ENCODE peak calls at places on chromosome 5, in nine cellular contexts. One of them, this sample, is unnamed.

GRCh38 chr5:55530669-55531068 is 4.1 kb downstream of the PLPP1 start:
- DNase-seq in A549: no peak
- DNase-seq in tibial nerve: no peak
- DNase-seq in K562: no peak
- DNase-seq in upper lobe of left lung: peak; percentile 81
- DNase-seq in sigmoid colon: no peak
- DNase-seq in HCT116: no peak
- DNase-seq in body of pancreas: no peak
- DNase-seq in uterus: no peak
- DNase-seq in this sample: no peak

GRCh38 chr5:174491265-174491664 is 233.1 kb upstream of the MSX2 start:
- DNase-seq in body of pancreas: no peak
- DNase-seq in uterus: no peak
- DNase-seq in upper lobe of left lung: no peak
- DNase-seq in tibial nerve: no peak
- DNase-seq in A549: no peak
- DNase-seq in K562: no peak
- DNase-seq in sigmoid colon: no peak
- DNase-seq in HCT116: no peak
- DNase-seq in this sample: no peak

GRCh38 chr5:76256116-76256889 is 146.8 kb upstream of the IQGAP2 start:
- DNase-seq in sigmoid colon: peak; percentile 71
- DNase-seq in K562: peak; percentile 79
- DNase-seq in tibial nerve: no peak
- DNase-seq in body of pancreas: peak; percentile 54
- DNase-seq in uterus: peak; percentile 18
- DNase-seq in HCT116: peak; percentile 52
- DNase-seq in A549: peak; percentile 41
- DNase-seq in upper lobe of left lung: no peak
- DNase-seq in this sample: peak; percentile 59

GRCh38 chr5:42520203-42520602 is 97.0 kb downstream of the GHR start:
- DNase-seq in upper lobe of left lung: no peak
- DNase-seq in K562: no peak
- DNase-seq in uterus: no peak
- DNase-seq in A549: no peak
- DNase-seq in sigmoid colon: no peak
- DNase-seq in body of pancreas: no peak
- DNase-seq in tibial nerve: no peak
- DNase-seq in HCT116: no peak
- DNase-seq in this sample: no peak

GRCh38 chr5:72366324-72366976 is 46.3 kb downstream of the PTCD2 start:
- DNase-seq in sigmoid colon: peak; percentile 81
- DNase-seq in tibial nerve: peak; percentile 59
- DNase-seq in upper lobe of left lung: no peak
- DNase-seq in uterus: peak; percentile 69
- DNase-seq in HCT116: peak; percentile 39
- DNase-seq in A549: peak; percentile 52
- DNase-seq in body of pancreas: peak; percentile 76
- DNase-seq in K562: peak; percentile 80
- DNase-seq in this sample: no peak

GRCh38 chr5:130605200-130605599 is 559.9 kb downstream of the HINT1 start:
- DNase-seq in uterus: no peak
- DNase-seq in tibial nerve: no peak
- DNase-seq in K562: no peak
- DNase-seq in sigmoid colon: no peak
- DNase-seq in HCT116: peak; percentile 4
- DNase-seq in body of pancreas: no peak
- DNase-seq in A549: no peak
- DNase-seq in upper lobe of left lung: no peak
- DNase-seq in this sample: no peak

GRCh38 chr5:54062958-54063357 is 247.4 kb downstream of the ARL15 start:
- DNase-seq in body of pancreas: no peak
- DNase-seq in sigmoid colon: no peak
- DNase-seq in tibial nerve: no peak
- DNase-seq in A549: no peak
- DNase-seq in K562: no peak
- DNase-seq in uterus: no peak
- DNase-seq in upper lobe of left lung: no peak
- DNase-seq in HCT116: no peak
- DNase-seq in this sample: no peak

GRCh38 chr5:88956416-88956815 is 73.4 kb upstream of the MEF2C start:
- DNase-seq in body of pancreas: no peak
- DNase-seq in uterus: no peak
- DNase-seq in A549: no peak
- DNase-seq in sigmoid colon: no peak
- DNase-seq in upper lobe of left lung: no peak
- DNase-seq in tibial nerve: no peak
- DNase-seq in HCT116: no peak
- DNase-seq in K562: no peak
- DNase-seq in this sample: no peak

GRCh38 chr5:148309746-148310145 is 2.5 kb upstream of the SPINK7 start:
- DNase-seq in HCT116: no peak
- DNase-seq in upper lobe of left lung: no peak
- DNase-seq in tibial nerve: no peak
- DNase-seq in sigmoid colon: no peak
- DNase-seq in uterus: no peak
- DNase-seq in body of pancreas: no peak
- DNase-seq in A549: no peak
- DNase-seq in K562: no peak
- DNase-seq in this sample: no peak

GRCh38 chr5:123036391-123037103 is at the start of gene PPIC:
- DNase-seq in sigmoid colon: peak; percentile 95
- DNase-seq in K562: peak; percentile 69
- DNase-seq in upper lobe of left lung: peak; percentile 97
- DNase-seq in HCT116: peak; percentile 64
- DNase-seq in body of pancreas: peak; percentile 90
- DNase-seq in A549: peak; percentile 91
- DNase-seq in tibial nerve: peak; percentile 43
- DNase-seq in uterus: peak; percentile 81
- DNase-seq in this sample: peak; percentile 96

GRCh38 chr5:168964182-168964581 is 336.8 kb downstream of the SLIT3 start:
- DNase-seq in sigmoid colon: no peak
- DNase-seq in uterus: no peak
- DNase-seq in A549: no peak
- DNase-seq in K562: no peak
- DNase-seq in HCT116: no peak
- DNase-seq in body of pancreas: no peak
- DNase-seq in tibial nerve: no peak
- DNase-seq in upper lobe of left lung: no peak
- DNase-seq in this sample: no peak

GRCh38 chr5:111968459-111968858 is 211.5 kb upstream of the NREP start:
- DNase-seq in tibial nerve: no peak
- DNase-seq in body of pancreas: no peak
- DNase-seq in K562: no peak
- DNase-seq in upper lobe of left lung: no peak
- DNase-seq in uterus: no peak
- DNase-seq in sigmoid colon: no peak
- DNase-seq in A549: no peak
- DNase-seq in HCT116: no peak
- DNase-seq in this sample: no peak

GRCh38 chr5:4720831-4721230 is 419.3 kb upstream of the ADAMTS16 start:
- DNase-seq in uterus: no peak
- DNase-seq in HCT116: no peak
- DNase-seq in body of pancreas: no peak
- DNase-seq in tibial nerve: no peak
- DNase-seq in sigmoid colon: no peak
- DNase-seq in A549: no peak
- DNase-seq in K562: no peak
- DNase-seq in upper lobe of left lung: no peak
- DNase-seq in this sample: no peak

GRCh38 chr5:76818844-76819831 is at the start of gene F2RL1:
- DNase-seq in HCT116: peak; percentile 90
- DNase-seq in upper lobe of left lung: peak; percentile 95
- DNase-seq in sigmoid colon: no peak
- DNase-seq in body of pancreas: peak; percentile 92
- DNase-seq in uterus: no peak
- DNase-seq in tibial nerve: no peak
- DNase-seq in A549: peak; percentile 88
- DNase-seq in K562: peak; percentile 60
- DNase-seq in this sample: peak; percentile 90

GRCh38 chr5:176629853-176630680 is at the start of the genes EIF4E1B and SNCB:
- DNase-seq in HCT116: no peak
- DNase-seq in body of pancreas: no peak
- DNase-seq in K562: peak; percentile 72
- DNase-seq in tibial nerve: no peak
- DNase-seq in A549: peak; percentile 64
- DNase-seq in upper lobe of left lung: peak; percentile 90
- DNase-seq in sigmoid colon: no peak
- DNase-seq in uterus: no peak
- DNase-seq in this sample: no peak

GRCh38 chr5:113660848-113661247 is 147.4 kb downstream of the YTHDC2 start:
- DNase-seq in upper lobe of left lung: no peak
- DNase-seq in uterus: no peak
- DNase-seq in K562: no peak
- DNase-seq in body of pancreas: no peak
- DNase-seq in tibial nerve: no peak
- DNase-seq in sigmoid colon: no peak
- DNase-seq in A549: no peak
- DNase-seq in HCT116: no peak
- DNase-seq in this sample: no peak

GRCh38 chr5:31193026-31193425 is 460 bp upstream of the CDH6 start:
- DNase-seq in HCT116: no peak
- DNase-seq in upper lobe of left lung: no peak
- DNase-seq in tibial nerve: no peak
- DNase-seq in sigmoid colon: no peak
- DNase-seq in K562: no peak
- DNase-seq in A549: no peak
- DNase-seq in uterus: no peak
- DNase-seq in body of pancreas: no peak
- DNase-seq in this sample: no peak

GRCh38 chr5:31194892-31195291 is 1.4 kb downstream of the CDH6 start:
- DNase-seq in tibial nerve: no peak
- DNase-seq in HCT116: no peak
- DNase-seq in body of pancreas: no peak
- DNase-seq in A549: peak; percentile 6
- DNase-seq in uterus: no peak
- DNase-seq in K562: no peak
- DNase-seq in upper lobe of left lung: no peak
- DNase-seq in sigmoid colon: no peak
- DNase-seq in this sample: no peak

GRCh38 chr5:31194458-31194808 is 947 bp downstream of the CDH6 start:
- DNase-seq in K562: no peak
- DNase-seq in upper lobe of left lung: no peak
- DNase-seq in HCT116: no peak
- DNase-seq in sigmoid colon: no peak
- DNase-seq in tibial nerve: no peak
- DNase-seq in uterus: no peak
- DNase-seq in A549: no peak
- DNase-seq in body of pancreas: no peak
- DNase-seq in this sample: no peak

GRCh38 chr5:31192442-31192841 is 1.0 kb upstream of the CDH6 start:
- DNase-seq in tibial nerve: no peak
- DNase-seq in body of pancreas: no peak
- DNase-seq in uterus: no peak
- DNase-seq in sigmoid colon: no peak
- DNase-seq in HCT116: no peak
- DNase-seq in upper lobe of left lung: no peak
- DNase-seq in A549: no peak
- DNase-seq in K562: no peak
- DNase-seq in this sample: no peak

GRCh38 chr5:31193591-31194457 is at the start of gene CDH6:
- DNase-seq in K562: no peak
- DNase-seq in A549: peak; percentile 30
- DNase-seq in tibial nerve: no peak
- DNase-seq in body of pancreas: no peak
- DNase-seq in sigmoid colon: no peak
- DNase-seq in uterus: peak; percentile 16
- DNase-seq in upper lobe of left lung: peak; percentile 85
- DNase-seq in HCT116: no peak
- DNase-seq in this sample: no peak
- H3K4me3 ChIP-seq in K562: no peak within 1 kb of the TSS
- H3K4me3 ChIP-seq in A549: peak within 1 kb of the TSS; percentile 47
- H3K4me3 ChIP-seq in tibial nerve: peak within 1 kb of the TSS; percentile 61
- H3K4me3 ChIP-seq in body of pancreas: no peak within 1 kb of the TSS
- H3K4me3 ChIP-seq in sigmoid colon: peak within 1 kb of the TSS; percentile 27
- H3K4me3 ChIP-seq in uterus: peak within 1 kb of the TSS; percentile 33
- H3K4me3 ChIP-seq in upper lobe of left lung: peak within 1 kb of the TSS; percentile 44
- H3K4me3 ChIP-seq in HCT116: no peak within 1 kb of the TSS
- H3K4me3 ChIP-seq in this sample: peak within 1 kb of the TSS; percentile 12

GRCh38 chr5:100846722-100847121 is 56.4 kb downstream of the ST8SIA4 start:
- DNase-seq in K562: no peak
- DNase-seq in uterus: no peak
- DNase-seq in body of pancreas: no peak
- DNase-seq in upper lobe of left lung: no peak
- DNase-seq in A549: no peak
- DNase-seq in tibial nerve: no peak
- DNase-seq in HCT116: no peak
- DNase-seq in sigmoid colon: no peak
- DNase-seq in this sample: no peak
- TF ChIP-seq POLR2A in K562: no peak
- TF ChIP-seq POLR2A in uterus: no peak
- TF ChIP-seq POLR2A in body of pancreas: no peak
- TF ChIP-seq POLR2A in upper lobe of left lung: no peak
- TF ChIP-seq POLR2A in A549: no peak
- TF ChIP-seq POLR2A in tibial nerve: no peak
- TF ChIP-seq POLR2A in HCT116: no peak
- TF ChIP-seq POLR2A in sigmoid colon: no peak
- TF ChIP-seq POLR2A in this sample: no peak

GRCh38 chr5:91357012-91357634 is 26.0 kb downstream of the ARRDC3 start:
- DNase-seq in K562: no peak
- DNase-seq in HCT116: no peak
- DNase-seq in A549: no peak
- DNase-seq in upper lobe of left lung: no peak
- DNase-seq in uterus: no peak
- DNase-seq in body of pancreas: peak; percentile 56
- DNase-seq in tibial nerve: no peak
- DNase-seq in sigmoid colon: no peak
- DNase-seq in this sample: no peak
- H3K4me3 ChIP-seq in K562: no peak overlapping the region
- H3K4me3 ChIP-seq in HCT116: no peak overlapping the region
- H3K4me3 ChIP-seq in A549: no peak overlapping the region
- H3K4me3 ChIP-seq in upper lobe of left lung: no peak overlapping the region
- H3K4me3 ChIP-seq in uterus: no peak overlapping the region
- H3K4me3 ChIP-seq in body of pancreas: no peak overlapping the region
- H3K4me3 ChIP-seq in tibial nerve: no peak overlapping the region
- H3K4me3 ChIP-seq in sigmoid colon: no peak overlapping the region
- H3K4me3 ChIP-seq in this sample: no peak overlapping the region

DNA sequence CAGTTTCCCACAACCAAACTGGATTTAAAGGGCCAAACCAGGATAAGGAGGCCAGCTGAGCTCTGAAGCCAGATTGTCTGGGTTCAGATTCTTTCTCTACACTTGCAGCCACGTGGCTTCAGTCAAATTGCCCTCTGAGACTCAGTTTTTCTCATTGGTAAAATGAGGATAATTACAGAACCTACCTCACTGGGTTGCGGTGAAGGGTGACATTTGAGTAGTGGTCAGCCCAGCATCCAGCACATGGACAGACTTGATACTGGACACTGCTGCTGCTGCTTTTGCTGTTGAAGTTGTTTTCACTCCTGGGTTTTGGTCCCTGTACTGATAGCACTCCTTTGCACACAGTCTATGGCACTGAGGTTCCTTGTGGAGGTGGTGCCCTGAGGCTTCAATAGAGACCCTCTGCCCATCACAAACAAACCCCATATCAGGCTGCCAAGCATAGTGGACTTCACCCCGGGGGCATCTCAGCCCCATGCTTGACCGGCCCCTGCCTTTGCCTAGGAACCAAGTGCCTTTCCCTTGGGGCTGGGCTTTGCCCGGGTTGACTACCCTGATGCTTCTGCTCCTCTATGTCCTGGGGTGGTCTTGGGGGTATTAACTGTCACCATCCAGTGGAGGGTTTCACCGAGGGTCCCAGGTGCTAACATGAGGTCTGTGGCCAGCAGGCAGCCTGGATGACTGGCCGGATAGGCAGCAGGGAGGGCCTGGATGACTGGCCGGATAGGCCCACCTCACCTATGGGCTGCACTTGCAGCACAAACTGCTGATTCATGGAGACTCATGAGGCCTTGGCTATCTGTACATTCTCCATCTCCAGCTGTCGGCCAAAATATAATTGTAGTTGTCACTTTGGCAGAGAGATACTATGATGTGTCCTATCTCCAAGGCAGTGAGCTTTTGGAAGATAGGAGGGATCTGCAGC is 25.9 kb upstream of the CDKN2AIPNL start:
- DNase-seq in K562: peak; percentile 92
- DNase-seq in uterus: no peak
- DNase-seq in upper lobe of left lung: no peak
- DNase-seq in body of pancreas: no peak
- DNase-seq in HCT116: no peak
- DNase-seq in sigmoid colon: no peak
- DNase-seq in A549: no peak
- DNase-seq in tibial nerve: no peak
- DNase-seq in this sample: no peak
- TF ChIP-seq POLR2A in K562: no peak
- TF ChIP-seq POLR2A in uterus: no peak
- TF ChIP-seq POLR2A in upper lobe of left lung: no peak
- TF ChIP-seq POLR2A in body of pancreas: no peak
- TF ChIP-seq POLR2A in HCT116: no peak
- TF ChIP-seq POLR2A in sigmoid colon: no peak
- TF ChIP-seq POLR2A in A549: no peak
- TF ChIP-seq POLR2A in tibial nerve: no peak
- TF ChIP-seq POLR2A in this sample: no peak

This sample was measured in lower leg skin.